ENCODE peak calls at places on chromosomes 13 and 19, in ten cellular contexts. X, B, F, E, H, G, S, L, R and D are unnamed samples.

GRCh38 chr13:75173457-75174356 is 308.3 kb downstream of the TBC1D4 start:
- DNase-seq in X (no peak), B (no peak), F (no peak), E (no peak), H (no peak), G (no peak), S (no peak), L (no peak), R (no peak), D (peak; percentile 1)

GRCh38 chr13:88623150-88623549 is 952.0 kb downstream of the SLITRK5 start:
- DNase-seq in X (no peak), B (no peak), F (no peak), E (no peak), H (no peak), G (no peak), S (no peak), L (no peak), R (no peak), D (no peak)

GRCh38 chr19:16836115-16836905 is 7.1 kb downstream of the SIN3B start:
- DNase-seq in X (no peak), B (peak; percentile 18), F (no peak), E (peak; percentile 32), H (no peak), G (no peak), S (peak; percentile 24), L (peak; percentile 19), R (peak; percentile 18), D (peak; percentile 58)

GRCh38 chr13:50518791-50519201 is 324.7 kb downstream of the DLEU7 start:
- DNase-seq in X (no peak), B (no peak), F (no peak), E (peak; percentile 41), H (no peak), G (no peak), S (no peak), L (no peak), R (peak; percentile 77), D (no peak)

GRCh38 chr19:44712864-44713515 is 14.0 kb downstream of the CEACAM16 start:
- DNase-seq in X (no peak), B (no peak), F (peak; percentile 53), E (no peak), H (no peak), G (no peak), S (no peak), L (no peak), R (no peak), D (no peak)

GRCh38 chr19:15195381-15195964 is 5.3 kb downstream of the NOTCH3 start:
- DNase-seq in X (peak; percentile 57), B (no peak), F (peak; percentile 84), E (no peak), H (peak; percentile 94), G (peak; percentile 74), S (peak; percentile 29), L (peak; percentile 93), R (peak; percentile 62), D (peak; percentile 96)

GRCh38 chr19:16193466-16193865 is 4.2 kb upstream of the AP1M1 start:
- DNase-seq in X (no peak), B (no peak), F (no peak), E (no peak), H (no peak), G (no peak), S (no peak), L (no peak), R (no peak), D (peak; percentile 78)

GRCh38 chr13:95937700-95938320 is 115.4 kb downstream of the UGGT2 start:
- DNase-seq in X (no peak), B (no peak), F (no peak), E (no peak), H (no peak), G (no peak), S (no peak), L (no peak), R (no peak), D (no peak)

GRCh38 chr13:75647126-75647784 is 11.1 kb downstream of the LMO7 start:
- DNase-seq in X (no peak), B (no peak), F (no peak), E (no peak), H (no peak), G (no peak), S (no peak), L (no peak), R (no peak), D (no peak)

GRCh38 chr13:30744056-30744684 is 8.8 kb downstream of the ALOX5AP start:
- DNase-seq in X (peak; percentile 62), B (peak; percentile 96), F (no peak), E (peak; percentile 39), H (no peak), G (peak; percentile 63), S (peak; percentile 71), L (no peak), R (no peak), D (no peak)

GRCh38 chr19:16200038-16200775 is 2.5 kb downstream of the AP1M1 start:
- DNase-seq in X (no peak), B (no peak), F (peak; percentile 66), E (peak; percentile 69), H (no peak), G (peak; percentile 69), S (no peak), L (no peak), R (peak; percentile 80), D (peak; percentile 35)

GRCh38 chr19:45667620-45668341 is at the start of gene GIPR:
- DNase-seq in X (no peak), B (peak; percentile 69), F (peak; percentile 76), E (peak; percentile 40), H (peak; percentile 74), G (peak; percentile 63), S (peak; percentile 84), L (peak; percentile 66), R (no peak), D (peak; percentile 91)

GRCh38 chr13:21613791-21614190 is 9.8 kb upstream of the MICU2 start:
- DNase-seq in X (no peak), B (no peak), F (no peak), E (no peak), H (no peak), G (no peak), S (no peak), L (no peak), R (no peak), D (no peak)

DNA sequence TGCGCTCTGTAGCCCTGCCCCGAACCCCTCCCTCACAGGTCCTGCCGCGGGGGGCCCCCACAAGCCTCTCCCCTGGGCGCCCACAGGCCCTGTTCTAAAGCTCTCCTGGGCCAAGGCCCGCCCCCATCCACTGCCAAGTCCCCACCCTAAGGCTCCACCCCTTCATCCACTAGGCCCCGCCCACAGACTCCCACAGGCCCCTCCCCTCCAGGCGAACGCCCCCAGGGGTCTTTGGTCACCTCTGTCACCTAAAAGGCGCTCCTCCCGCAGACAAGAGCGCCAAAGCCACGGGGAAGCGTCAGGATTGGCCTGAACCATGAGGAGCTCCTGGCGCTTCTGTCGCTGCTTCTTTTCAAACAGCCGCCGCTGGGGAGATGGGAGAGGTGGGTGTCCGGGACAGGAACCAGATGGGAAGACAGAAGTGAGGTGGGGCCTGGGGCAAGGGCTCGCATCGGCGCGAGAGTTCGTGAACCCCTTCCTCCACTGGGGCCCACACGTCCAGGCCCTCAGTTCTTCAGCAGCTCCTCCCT is 2.3 kb downstream of the TULP2 start:
- DNase-seq in X (no peak), B (peak; percentile 47), F (no peak), E (peak; percentile 46), H (peak; percentile 90), G (peak; percentile 73), S (peak; percentile 43), L (peak; percentile 79), R (peak; percentile 75), D (peak; percentile 98)
- H3K4me3 ChIP-seq in X (no peak overlapping the region), B (no peak overlapping the region), F (no peak overlapping the region), E (peak overlapping the region; percentile 18), H (no peak overlapping the region), G (no peak overlapping the region), S (peak overlapping the region; percentile 46), L (peak overlapping the region; percentile 7), R (peak overlapping the region; percentile 21), D (peak overlapping the region; percentile 37)

GRCh38 chr19:54390942-54391577 is 24.2 kb upstream of the TTYH1 start:
- DNase-seq in X (no peak), B (peak; percentile 84), F (peak; percentile 70), E (no peak), H (peak; percentile 68), G (no peak), S (peak; percentile 40), L (peak; percentile 93), R (peak; percentile 77), D (peak; percentile 82)
- H3K27me3 ChIP-seq in X (no peaks in the 10 kb centered on the region), B (no peaks in the 10 kb centered on the region), F (peaks cover 2% of the 10 kb centered on the region), E (no peaks in the 10 kb centered on the region), H (peaks cover 60% of the 10 kb centered on the region), G (peaks cover 5% of the 10 kb centered on the region), S (peaks cover 52% of the 10 kb centered on the region), L (peaks cover 45% of the 10 kb centered on the region), R (peaks cover 26% of the 10 kb centered on the region), D (peaks cover 7% of the 10 kb centered on the region)

DNA sequence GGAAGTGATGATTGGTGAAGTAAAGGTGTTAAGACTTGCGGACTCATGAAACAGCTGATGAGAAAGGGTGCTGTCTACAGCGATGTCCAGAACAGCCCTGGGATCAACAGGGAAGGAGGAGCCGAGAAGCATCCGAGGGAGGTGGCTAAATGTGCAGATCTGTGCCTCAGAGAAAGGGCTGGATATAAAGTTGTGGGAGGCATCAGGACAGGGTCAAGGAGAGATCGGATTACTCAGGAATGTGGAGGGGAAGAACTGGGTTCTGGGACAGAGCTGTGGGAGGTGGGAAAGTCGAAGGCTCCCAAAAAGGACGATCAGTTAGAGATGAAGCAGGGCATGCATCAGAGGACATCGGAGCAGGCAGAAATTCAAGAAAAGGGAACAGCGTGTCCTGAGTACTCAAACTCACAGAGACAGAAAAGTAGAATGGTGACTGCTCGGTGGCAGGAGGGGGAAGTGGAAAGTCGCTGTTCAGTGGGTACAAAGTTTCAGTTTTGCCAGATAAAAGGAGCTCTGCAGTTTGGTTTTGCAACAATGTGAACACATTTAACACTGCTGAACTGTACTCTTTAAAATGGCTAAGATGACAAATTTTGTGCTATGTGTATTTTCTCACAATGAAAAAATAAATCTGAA is 1.9 kb downstream of the SIGLEC14 start:
- DNase-seq in X (no peak), B (no peak), F (no peak), E (no peak), H (no peak), G (no peak), S (no peak), L (no peak), R (peak; percentile 1), D (no peak)
- H3K36me3 ChIP-seq in X (no peaks in the 10 kb centered on the region), B (no peaks in the 10 kb centered on the region), F (no peaks in the 10 kb centered on the region), E (no peaks in the 10 kb centered on the region), H (no peaks in the 10 kb centered on the region), G (no peaks in the 10 kb centered on the region), S (no peaks in the 10 kb centered on the region), L (no peaks in the 10 kb centered on the region), R (no peaks in the 10 kb centered on the region), D (no peaks in the 10 kb centered on the region)

DNA sequence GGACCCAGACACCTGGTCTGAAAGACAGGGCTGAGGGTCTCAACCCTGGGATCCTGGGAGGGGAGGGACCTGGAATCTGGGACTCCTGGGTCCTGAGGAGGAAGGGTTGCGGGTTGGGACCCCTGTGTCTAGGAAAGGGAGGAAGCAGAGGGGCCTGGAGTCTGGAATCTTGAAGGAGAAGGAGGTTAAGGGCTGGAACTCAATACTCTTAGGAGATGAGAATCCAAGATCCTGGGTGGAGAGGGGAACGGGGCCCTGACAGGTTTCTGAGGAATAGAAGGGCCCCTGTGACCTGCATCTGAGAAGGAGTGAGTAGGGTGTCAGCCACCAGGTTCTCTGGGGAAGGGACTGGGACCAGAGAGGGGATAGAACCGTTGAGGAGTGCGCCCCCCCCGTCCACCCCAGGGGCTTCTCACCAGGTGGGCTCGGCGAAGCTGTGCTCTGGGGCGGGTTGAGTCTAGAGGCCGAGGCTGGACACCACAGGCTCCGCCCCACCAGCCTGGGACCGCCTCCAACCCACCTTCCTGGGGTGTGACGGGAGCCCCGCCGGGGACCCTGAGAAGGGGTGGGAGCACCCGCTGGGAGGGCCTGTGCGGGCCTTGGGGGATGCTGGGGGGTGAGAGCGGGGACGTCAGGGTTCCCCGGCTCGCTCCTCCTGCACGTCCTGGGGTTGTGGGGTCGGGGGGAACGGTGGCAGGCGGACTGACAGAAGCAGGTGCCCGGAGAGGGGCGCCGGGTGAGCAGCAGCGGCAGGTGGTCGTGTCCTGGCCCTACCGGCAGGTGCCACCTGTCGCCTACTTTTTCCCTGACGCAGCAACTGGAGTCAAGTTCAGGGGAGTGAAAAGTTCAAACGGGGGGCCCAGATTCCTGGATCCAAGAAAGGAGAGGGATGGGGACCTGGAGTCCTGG is at the start of gene MAMSTR:
- DNase-seq in X (no peak), B (no peak), F (no peak), E (no peak), H (no peak), G (no peak), S (no peak), L (no peak), R (no peak), D (peak; percentile 66)
- H3K4me3 ChIP-seq in X (peak within 1 kb of the TSS; percentile 48), B (peak within 1 kb of the TSS; percentile 67), F (peak within 1 kb of the TSS; percentile 79), E (peak within 1 kb of the TSS; percentile 59), H (peak within 1 kb of the TSS; percentile 62), G (no peak within 1 kb of the TSS), S (peak within 1 kb of the TSS; percentile 67), L (peak within 1 kb of the TSS; percentile 62), R (peak within 1 kb of the TSS; percentile 65), D (peak within 1 kb of the TSS; percentile 72)